ENCODE peak calls at places on chromosome 10, in five cellular contexts. C is neuronal stem cell, Y is H9, H is trophoblast cell, K is H1. W is an unnamed sample.

GRCh38 chr10:132891313-132891712 is 51.1 kb downstream of the CFAP46 start:
- DNase-seq in H (no peak), Y (no peak), C (no peak), K (peak), W (no peak)

GRCh38 chr10:541750-542371 is 147.6 kb downstream of the DIP2C start:
- DNase-seq in K (no peak), H (no peak), C (no peak), Y (no peak), W (no peak)

GRCh38 chr10:100824886-100825285 is 79.5 kb downstream of the PAX2 start:
- DNase-seq in K (no peak), H (no peak), Y (no peak), C (no peak), W (no peak)

GRCh38 chr10:69635428-69636272 is 5.6 kb downstream of the FAM241B start:
- DNase-seq in C (no peak), K (no peak), Y (peak), H (no peak), W (no peak)

GRCh38 chr10:78867555-78867939 is 201.2 kb upstream of the ZMIZ1 start:
- DNase-seq in K (peak), C (no peak), H (no peak), Y (no peak), W (no peak)

GRCh38 chr10:124243702-124244121 is 150.3 kb upstream of the CHST15 start:
- DNase-seq in Y (no peak), H (no peak), K (no peak), C (no peak), W (no peak)

GRCh38 chr10:45558406-45558805 is 114.2 kb downstream of the ZFAND4 start:
- DNase-seq in K (no peak), C (no peak), H (no peak), Y (no peak), W (no peak)

GRCh38 chr10:57696641-57697040 is 571.1 kb downstream of the IPMK start:
- DNase-seq in Y (no peak), H (peak), C (no peak), K (no peak), W (peak)

GRCh38 chr10:98328640-98329039 is 60.6 kb upstream of the LOXL4 start:
- DNase-seq in C (no peak), H (no peak), Y (no peak), K (no peak), W (no peak)

GRCh38 chr10:123831259-123831658 is 60.3 kb downstream of the CPXM2 start:
- DNase-seq in H (no peak), C (no peak), K (no peak), Y (no peak), W (no peak)

GRCh38 chr10:3892440-3893101 is 107.6 kb upstream of the KLF6 start:
- DNase-seq in Y (no peak), C (no peak), H (no peak), K (no peak), W (peak)
- H2BK12ac ChIP-seq in Y (no peak), C (no peak), H (peak), K (peak), W (peak)

DNA sequence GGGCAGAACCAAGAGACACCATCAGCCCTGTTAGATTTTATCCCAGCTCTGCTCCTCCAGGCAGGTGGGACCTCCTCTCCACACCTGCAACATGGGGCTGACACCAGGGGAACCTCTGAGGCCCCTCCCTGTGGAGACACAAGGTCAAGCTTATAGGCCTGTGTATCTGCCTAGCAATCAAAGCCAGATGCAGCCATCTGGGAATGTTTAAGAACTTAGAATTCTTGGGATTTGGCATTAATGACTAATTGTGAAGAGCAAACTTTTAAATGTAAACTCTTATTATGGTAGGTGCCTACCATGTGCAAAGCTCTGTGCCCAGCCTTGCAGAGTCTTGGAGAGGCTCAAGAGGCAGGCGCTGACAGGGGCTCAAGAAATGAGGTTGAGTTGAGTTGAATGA is 52.1 kb downstream of the TBATA start:
- DNase-seq in H (no peak), Y (no peak), K (no peak), C (no peak), W (no peak)
- H2BK12ac ChIP-seq in H (no peak), Y (no peak), K (no peak), C (no peak), W (no peak)

GRCh38 chr10:16943301-16944080 is 126.3 kb upstream of the RSU1 start:
- DNase-seq in Y (no peak), C (no peak), K (no peak), H (no peak), W (no peak)
- H2BK12ac ChIP-seq in Y (no peak), C (no peak), K (no peak), H (no peak), W (no peak)

GRCh38 chr10:92420554-92421275 is 129.7 kb downstream of the MARCHF5 start:
- DNase-seq in Y (peak), K (peak), C (no peak), H (no peak), W (no peak)
- H2BK12ac ChIP-seq in Y (no peak), K (no peak), C (no peak), H (no peak), W (no peak)

GRCh38 chr10:75956624-75957023 is 525.2 kb downstream of the LRMDA start:
- DNase-seq in Y (no peak), K (no peak), H (no peak), C (no peak), W (peak)

GRCh38 chr10:75957321-75957720 is 525.9 kb downstream of the LRMDA start:
- DNase-seq in K (no peak), H (no peak), C (no peak), Y (no peak), W (peak)

GRCh38 chr10:75955953-75956352 is 524.5 kb downstream of the LRMDA start:
- DNase-seq in Y (no peak), K (no peak), C (no peak), H (no peak), W (peak)

GRCh38 chr10:75952093-75952492 is 520.7 kb downstream of the LRMDA start:
- DNase-seq in K (no peak), C (no peak), Y (no peak), H (no peak), W (no peak)

DNA sequence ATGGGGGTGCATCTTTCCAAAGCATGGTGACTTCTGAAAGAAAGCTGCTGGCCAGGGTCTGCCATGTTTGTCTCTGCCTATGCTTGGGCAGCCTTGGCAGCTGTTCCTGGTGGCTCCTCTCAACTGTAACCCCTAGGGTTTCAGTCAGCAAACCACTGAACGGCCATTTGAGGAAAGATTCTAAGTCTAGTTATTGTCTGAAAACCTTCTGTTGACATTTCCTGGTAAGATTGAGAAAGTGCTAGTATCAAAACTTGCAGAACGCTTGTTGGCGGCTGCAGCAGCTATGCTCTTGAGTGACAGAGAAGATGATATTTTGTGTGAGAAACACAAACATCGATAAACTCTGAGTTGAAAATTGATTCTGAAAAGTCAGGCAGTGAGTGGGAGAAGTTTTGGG is 523.1 kb downstream of the LRMDA start:
- DNase-seq in Y (no peak), K (no peak), C (no peak), H (no peak), W (no peak)
- H2BK12ac ChIP-seq in Y (no peak), K (no peak), C (no peak), H (no peak), W (no peak)

GRCh38 chr10:120598377-120598776 is 141.3 kb downstream of the PLPP4 start:
- DNase-seq in H (no peak), C (no peak), Y (peak), K (peak), W (no peak)
- H2BK12ac ChIP-seq in H (no peak), C (peak), Y (no peak), K (peak), W (no peak)

DNA sequence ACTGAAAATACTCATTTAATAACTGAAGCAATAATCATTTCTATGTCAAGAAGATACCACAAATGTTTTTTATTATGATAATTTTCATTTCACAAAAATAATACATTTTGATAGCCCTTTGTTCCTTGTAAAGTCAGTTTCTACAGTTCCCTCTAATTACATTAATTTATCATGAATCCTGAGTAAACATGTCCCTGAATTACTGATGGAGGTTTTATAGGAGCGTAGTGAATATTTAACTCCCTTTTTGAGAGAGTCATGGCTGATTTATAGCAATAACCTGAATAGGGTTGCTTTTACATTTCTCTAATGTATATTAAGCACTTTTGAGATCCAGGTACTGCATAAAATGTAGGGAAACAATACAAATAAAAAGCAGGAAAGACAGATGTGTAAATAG is 216.0 kb upstream of the DKK1 start:
- DNase-seq in Y (no peak), K (no peak), H (no peak), C (no peak), W (no peak)
- H2BK12ac ChIP-seq in Y (no peak), K (no peak), H (no peak), C (no peak), W (no peak)